ENCODE peak calls at places on chromosomes 11 and 22, in five cellular contexts. One of them, this sample, is unnamed.

GRCh38 chr11:77072851-77073327 is 6.1 kb downstream of the CAPN5 start:
- DNase-seq in gastrocnemius medialis: no peak
- DNase-seq in H1: no peak
- DNase-seq in body of pancreas: no peak
- DNase-seq in esophagus muscularis mucosa: no peak
- DNase-seq in this sample: no peak

GRCh38 chr22:25081409-25081824 is 118.2 kb upstream of the CRYBB3 start:
- DNase-seq in gastrocnemius medialis: no peak
- DNase-seq in H1: no peak
- DNase-seq in body of pancreas: peak; percentile 58
- DNase-seq in esophagus muscularis mucosa: no peak
- DNase-seq in this sample: no peak

GRCh38 chr22:38314992-38315800 is 2.0 kb downstream of the CSNK1E start:
- DNase-seq in gastrocnemius medialis: no peak
- DNase-seq in H1: no peak
- DNase-seq in body of pancreas: peak; percentile 61
- DNase-seq in esophagus muscularis mucosa: no peak
- DNase-seq in this sample: no peak

GRCh38 chr11:7511405-7511804 is 2.4 kb upstream of the PPFIBP2 start:
- DNase-seq in gastrocnemius medialis: peak; percentile 83
- DNase-seq in H1: no peak
- DNase-seq in body of pancreas: peak; percentile 89
- DNase-seq in esophagus muscularis mucosa: no peak
- DNase-seq in this sample: no peak

GRCh38 chr11:17543574-17544180 is 539 bp downstream of the USH1C start:
- DNase-seq in gastrocnemius medialis: no peak
- DNase-seq in H1: no peak
- DNase-seq in body of pancreas: no peak
- DNase-seq in esophagus muscularis mucosa: no peak
- DNase-seq in this sample: no peak

GRCh38 chr11:76140912-76141574 is 65.3 kb downstream of the WNT11 start:
- DNase-seq in gastrocnemius medialis: no peak
- DNase-seq in H1: no peak
- DNase-seq in body of pancreas: no peak
- DNase-seq in esophagus muscularis mucosa: peak; percentile 31
- DNase-seq in this sample: no peak

GRCh38 chr11:70636659-70637058 is 238.3 kb downstream of the CTTN start:
- DNase-seq in gastrocnemius medialis: no peak
- DNase-seq in H1: no peak
- DNase-seq in body of pancreas: no peak
- DNase-seq in esophagus muscularis mucosa: no peak
- DNase-seq in this sample: no peak

GRCh38 chr11:120932305-120932905 is 91.5 kb upstream of the TBCEL start:
- DNase-seq in gastrocnemius medialis: no peak
- DNase-seq in H1: no peak
- DNase-seq in body of pancreas: no peak
- DNase-seq in esophagus muscularis mucosa: no peak
- DNase-seq in this sample: no peak

GRCh38 chr22:23110922-23111527 is 30.8 kb downstream of the RSPH14 start:
- DNase-seq in gastrocnemius medialis: no peak
- DNase-seq in H1: no peak
- DNase-seq in body of pancreas: no peak
- DNase-seq in esophagus muscularis mucosa: no peak
- DNase-seq in this sample: no peak

GRCh38 chr11:5548440-5548839 is at the start of gene OR52H1:
- DNase-seq in gastrocnemius medialis: no peak
- DNase-seq in H1: no peak
- DNase-seq in body of pancreas: no peak
- DNase-seq in esophagus muscularis mucosa: no peak
- DNase-seq in this sample: no peak

GRCh38 chr11:75140269-75141138 is 10.4 kb upstream of the SLCO2B1 start:
- DNase-seq in gastrocnemius medialis: no peak
- DNase-seq in H1: peak; percentile 33
- DNase-seq in body of pancreas: peak; percentile 82
- DNase-seq in esophagus muscularis mucosa: no peak
- DNase-seq in this sample: no peak

GRCh38 chr11:3738723-3739122 is 58.6 kb downstream of the NUP98 start:
- DNase-seq in gastrocnemius medialis: no peak
- DNase-seq in H1: no peak
- DNase-seq in body of pancreas: no peak
- DNase-seq in esophagus muscularis mucosa: no peak
- DNase-seq in this sample: no peak

GRCh38 chr11:2517016-2517385 is 72.2 kb downstream of the KCNQ1 start:
- DNase-seq in gastrocnemius medialis: peak; percentile 0
- DNase-seq in H1: no peak
- DNase-seq in body of pancreas: peak; percentile 4
- DNase-seq in esophagus muscularis mucosa: no peak
- DNase-seq in this sample: no peak

GRCh38 chr11:112858289-112859023 is 102.8 kb upstream of the NCAM1 start:
- DNase-seq in gastrocnemius medialis: no peak
- DNase-seq in H1: no peak
- DNase-seq in body of pancreas: no peak
- DNase-seq in esophagus muscularis mucosa: peak; percentile 75
- DNase-seq in this sample: no peak

GRCh38 chr11:36186340-36186739 is 102.9 kb downstream of the COMMD9 start:
- DNase-seq in gastrocnemius medialis: peak; percentile 58
- DNase-seq in H1: no peak
- DNase-seq in body of pancreas: no peak
- DNase-seq in esophagus muscularis mucosa: no peak
- DNase-seq in this sample: no peak

GRCh38 chr11:8017071-8017470 is 29.9 kb downstream of the EIF3F start:
- DNase-seq in gastrocnemius medialis: no peak
- DNase-seq in H1: no peak
- DNase-seq in body of pancreas: no peak
- DNase-seq in esophagus muscularis mucosa: peak; percentile 57
- DNase-seq in this sample: no peak

GRCh38 chr11:116176484-116177005 is 596.2 kb downstream of the BUD13 start:
- DNase-seq in gastrocnemius medialis: no peak
- DNase-seq in H1: no peak
- DNase-seq in body of pancreas: no peak
- DNase-seq in esophagus muscularis mucosa: no peak
- DNase-seq in this sample: no peak

GRCh38 chr22:49664891-49665290 is 162.8 kb downstream of the BRD1 start:
- DNase-seq in gastrocnemius medialis: no peak
- DNase-seq in H1: no peak
- DNase-seq in body of pancreas: no peak
- DNase-seq in esophagus muscularis mucosa: no peak
- DNase-seq in this sample: no peak

GRCh38 chr11:104531075-104531474 is 367.1 kb upstream of the PDGFD start:
- DNase-seq in gastrocnemius medialis: no peak
- DNase-seq in H1: peak; percentile 10
- DNase-seq in body of pancreas: no peak
- DNase-seq in esophagus muscularis mucosa: no peak
- DNase-seq in this sample: no peak

GRCh38 chr22:29840498-29840897 is 2.4 kb upstream of the ASCC2 start:
- DNase-seq in gastrocnemius medialis: no peak
- DNase-seq in H1: no peak
- DNase-seq in body of pancreas: no peak
- DNase-seq in esophagus muscularis mucosa: no peak
- DNase-seq in this sample: no peak

GRCh38 chr22:43820671-43821305 is 8.7 kb upstream of the EFCAB6 start:
- DNase-seq in gastrocnemius medialis: no peak
- DNase-seq in H1: no peak
- DNase-seq in body of pancreas: no peak
- DNase-seq in esophagus muscularis mucosa: no peak
- DNase-seq in this sample: no peak

GRCh38 chr11:10379433-10379832 is 74.6 kb downstream of the ADM start:
- DNase-seq in gastrocnemius medialis: no peak
- DNase-seq in H1: no peak
- DNase-seq in body of pancreas: no peak
- DNase-seq in esophagus muscularis mucosa: peak; percentile 14
- DNase-seq in this sample: no peak

GRCh38 chr11:11068113-11068512 is 210.3 kb upstream of the ZBED5 start:
- DNase-seq in gastrocnemius medialis: peak; percentile 17
- DNase-seq in H1: no peak
- DNase-seq in body of pancreas: no peak
- DNase-seq in esophagus muscularis mucosa: peak; percentile 85
- DNase-seq in this sample: no peak

GRCh38 chr11:64240467-64241174 is at the start of gene FKBP2:
- DNase-seq in gastrocnemius medialis: peak; percentile 94
- DNase-seq in H1: peak; percentile 88
- DNase-seq in body of pancreas: peak; percentile 98
- DNase-seq in esophagus muscularis mucosa: peak; percentile 99
- DNase-seq in this sample: peak; percentile 91

GRCh38 chr11:64241175-64241429 is 207 bp downstream of the FKBP2 start:
- DNase-seq in gastrocnemius medialis: no peak
- DNase-seq in H1: no peak
- DNase-seq in body of pancreas: no peak
- DNase-seq in esophagus muscularis mucosa: no peak
- DNase-seq in this sample: no peak

GRCh38 chr11:64238999-64239398 is 1.9 kb upstream of the FKBP2 start:
- DNase-seq in gastrocnemius medialis: no peak
- DNase-seq in H1: no peak
- DNase-seq in body of pancreas: no peak
- DNase-seq in esophagus muscularis mucosa: no peak
- DNase-seq in this sample: no peak

GRCh38 chr11:64241430-64242153 is 697 bp downstream of the FKBP2 start:
- DNase-seq in gastrocnemius medialis: peak; percentile 100
- DNase-seq in H1: peak; percentile 99
- DNase-seq in body of pancreas: peak; percentile 100
- DNase-seq in esophagus muscularis mucosa: peak; percentile 100
- DNase-seq in this sample: peak; percentile 96

GRCh38 chr11:64239662-64240466 is 1.0 kb upstream of the FKBP2 start:
- DNase-seq in gastrocnemius medialis: no peak
- DNase-seq in H1: no peak
- DNase-seq in body of pancreas: no peak
- DNase-seq in esophagus muscularis mucosa: no peak
- DNase-seq in this sample: no peak
- TF ChIP-seq POLR2A in gastrocnemius medialis: no peak
- TF ChIP-seq POLR2A in H1: no peak
- TF ChIP-seq POLR2A in body of pancreas: no peak
- TF ChIP-seq POLR2A in esophagus muscularis mucosa: no peak
- TF ChIP-seq POLR2A in this sample: no peak

DNA sequence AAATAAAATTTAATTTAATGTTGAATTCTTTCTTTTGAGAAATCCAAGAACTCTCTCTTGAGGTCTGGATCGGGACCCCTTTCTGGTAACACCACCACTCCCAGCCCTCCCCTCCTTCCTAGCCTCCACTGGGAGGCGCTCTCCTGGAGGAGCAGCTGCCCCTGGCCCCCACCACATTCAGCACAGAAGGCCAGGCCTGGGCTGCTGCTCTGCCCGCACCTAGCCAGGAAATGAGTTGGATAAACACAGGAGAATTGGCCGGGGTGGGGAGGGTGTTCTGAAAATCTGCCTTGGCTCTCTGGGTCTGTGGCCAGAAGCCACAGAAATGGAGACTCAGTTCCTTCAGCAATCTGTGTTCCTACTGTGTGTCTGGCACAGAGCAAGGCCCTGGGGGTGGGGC is 31.2 kb downstream of the C22orf42 start:
- DNase-seq in gastrocnemius medialis: no peak
- DNase-seq in H1: peak; percentile 27
- DNase-seq in body of pancreas: no peak
- DNase-seq in esophagus muscularis mucosa: no peak
- DNase-seq in this sample: no peak
- TF ChIP-seq CTCF in gastrocnemius medialis: no peak
- TF ChIP-seq CTCF in H1: peak; percentile 80
- TF ChIP-seq CTCF in body of pancreas: no peak
- TF ChIP-seq CTCF in esophagus muscularis mucosa: no peak
- TF ChIP-seq CTCF in this sample: no peak

GRCh38 chr22:21624120-21624879 is 5.5 kb downstream of the YDJC start:
- DNase-seq in gastrocnemius medialis: no peak
- DNase-seq in H1: no peak
- DNase-seq in body of pancreas: peak; percentile 29
- DNase-seq in esophagus muscularis mucosa: no peak
- DNase-seq in this sample: no peak

GRCh38 chr22:21623402-21623970 is 6.3 kb downstream of the YDJC start:
- DNase-seq in gastrocnemius medialis: no peak
- DNase-seq in H1: no peak
- DNase-seq in body of pancreas: no peak
- DNase-seq in esophagus muscularis mucosa: no peak
- DNase-seq in this sample: no peak

GRCh38 chr22:21621025-21621424 is 8.8 kb downstream of the YDJC start:
- DNase-seq in gastrocnemius medialis: no peak
- DNase-seq in H1: no peak
- DNase-seq in body of pancreas: no peak
- DNase-seq in esophagus muscularis mucosa: no peak
- DNase-seq in this sample: no peak

GRCh38 chr22:21622624-21623401 is 7.0 kb downstream of the YDJC start:
- DNase-seq in gastrocnemius medialis: no peak
- DNase-seq in H1: no peak
- DNase-seq in body of pancreas: no peak
- DNase-seq in esophagus muscularis mucosa: no peak
- DNase-seq in this sample: no peak

DNA sequence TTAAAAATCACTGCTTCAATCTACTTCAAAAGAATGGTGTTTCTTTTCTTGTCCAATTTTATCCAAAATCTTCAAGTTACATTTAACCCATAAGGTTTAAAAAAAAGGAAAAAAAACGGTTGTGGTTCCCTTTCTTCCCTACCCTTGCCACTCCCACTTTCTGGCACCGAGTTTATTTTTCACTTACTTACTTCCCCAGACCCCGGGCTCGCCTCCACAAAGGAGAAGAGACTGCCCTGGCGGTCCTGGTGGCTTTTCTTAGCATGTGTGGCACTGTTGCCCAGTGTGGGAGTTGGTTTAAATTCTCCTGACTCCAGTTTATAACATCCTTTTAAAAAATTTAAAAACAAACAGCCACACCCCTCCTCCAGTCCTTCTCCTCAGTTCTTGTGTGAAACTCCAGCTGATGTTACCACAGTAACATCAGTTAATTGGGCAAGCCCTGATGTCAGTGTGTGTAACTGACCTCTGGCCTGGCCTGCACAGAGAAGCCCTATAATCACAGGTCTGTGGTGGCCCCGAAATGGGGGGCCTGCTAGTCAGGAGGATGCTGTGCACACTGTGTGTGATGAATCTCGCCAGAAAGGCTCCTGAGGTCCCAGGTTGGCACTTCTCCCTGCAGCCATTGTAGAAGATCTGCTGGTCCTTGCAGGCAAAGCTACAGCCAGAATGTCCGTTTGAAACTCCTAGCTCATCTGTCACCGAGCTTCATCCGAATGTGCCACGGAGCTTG is 7.8 kb downstream of the YDJC start:
- DNase-seq in gastrocnemius medialis: no peak
- DNase-seq in H1: no peak
- DNase-seq in body of pancreas: no peak
- DNase-seq in esophagus muscularis mucosa: no peak
- DNase-seq in this sample: no peak
- H3K36me3 ChIP-seq in gastrocnemius medialis: no peaks in the 10 kb centered on the region
- H3K36me3 ChIP-seq in H1: no peaks in the 10 kb centered on the region
- H3K36me3 ChIP-seq in body of pancreas: no peaks in the 10 kb centered on the region
- H3K36me3 ChIP-seq in esophagus muscularis mucosa: peaks cover 19% of the 10 kb centered on the region
- H3K36me3 ChIP-seq in this sample: no peaks in the 10 kb centered on the region

GRCh38 chr11:45530776-45531175 is 134.6 kb downstream of the CHST1 start:
- DNase-seq in gastrocnemius medialis: no peak
- DNase-seq in H1: no peak
- DNase-seq in body of pancreas: no peak
- DNase-seq in esophagus muscularis mucosa: no peak
- DNase-seq in this sample: no peak

GRCh38 chr11:45535033-45535432 is 130.4 kb downstream of the CHST1 start:
- DNase-seq in gastrocnemius medialis: no peak
- DNase-seq in H1: no peak
- DNase-seq in body of pancreas: no peak
- DNase-seq in esophagus muscularis mucosa: no peak
- DNase-seq in this sample: no peak

GRCh38 chr11:45532552-45532951 is 132.9 kb downstream of the CHST1 start:
- DNase-seq in gastrocnemius medialis: no peak
- DNase-seq in H1: no peak
- DNase-seq in body of pancreas: no peak
- DNase-seq in esophagus muscularis mucosa: no peak
- DNase-seq in this sample: no peak

GRCh38 chr11:45537617-45538016 is 127.8 kb downstream of the CHST1 start:
- DNase-seq in gastrocnemius medialis: no peak
- DNase-seq in H1: no peak
- DNase-seq in body of pancreas: no peak
- DNase-seq in esophagus muscularis mucosa: no peak
- DNase-seq in this sample: no peak

GRCh38 chr11:45534132-45534531 is 131.3 kb downstream of the CHST1 start:
- DNase-seq in gastrocnemius medialis: no peak
- DNase-seq in H1: no peak
- DNase-seq in body of pancreas: no peak
- DNase-seq in esophagus muscularis mucosa: no peak
- DNase-seq in this sample: no peak
- TF ChIP-seq POLR2A in gastrocnemius medialis: no peak
- TF ChIP-seq POLR2A in H1: no peak
- TF ChIP-seq POLR2A in body of pancreas: no peak
- TF ChIP-seq POLR2A in esophagus muscularis mucosa: no peak
- TF ChIP-seq POLR2A in this sample: no peak

This sample was measured in esophagus squamous epithelium.